ENCODE peak calls at places on chromosomes 7 and 10, in four cellular contexts. W is spleen, C is BJ, H is AG10803. T is an unnamed sample.

GRCh38 chr7:916291-916941 is 38.1 kb downstream of the ADAP1 start:
- DNase-seq in C (no peak), W (peak), H (no peak), T (no peak)

GRCh38 chr10:104059364-104059763 is 26.3 kb downstream of the COL17A1 start:
- DNase-seq in H (no peak), W (no peak), C (no peak), T (no peak)

GRCh38 chr7:55449992-55450535 is 84.9 kb downstream of the LANCL2 start:
- DNase-seq in C (no peak), H (no peak), W (no peak), T (no peak)

GRCh38 chr7:158586499-158587191 is 978 bp downstream of the PTPRN2 start:
- DNase-seq in W (peak), C (no peak), H (no peak), T (no peak)

GRCh38 chr7:79282882-79283602 is 170.4 kb downstream of the MAGI2 start:
- DNase-seq in W (no peak), H (peak), C (peak), T (peak)

GRCh38 chr7:30510124-30511074 is 5.8 kb upstream of the GGCT start:
- DNase-seq in H (peak), W (no peak), C (no peak), T (peak)

GRCh38 chr10:43093423-43094090 is 16.7 kb downstream of the RET start:
- DNase-seq in C (no peak), H (no peak), W (no peak), T (no peak)

GRCh38 chr10:47030191-47030698 is 119.0 kb downstream of the PTPN20 start:
- DNase-seq in C (no peak), W (peak), H (peak), T (no peak)

GRCh38 chr7:11742496-11742895 is 89.5 kb downstream of the THSD7A start:
- DNase-seq in W (no peak), H (no peak), C (no peak), T (peak)

GRCh38 chr10:5566606-5567005 is 41.8 kb downstream of the CALML3 start:
- DNase-seq in C (no peak), W (no peak), H (no peak), T (no peak)

GRCh38 chr7:148153611-148154010 is 437.0 kb upstream of the C7orf33 start:
- DNase-seq in C (no peak), W (peak), H (no peak), T (no peak)

GRCh38 chr7:100472121-100472851 is 6.7 kb downstream of the TSC22D4 start:
- DNase-seq in H (no peak), C (no peak), W (no peak), T (no peak)

GRCh38 chr10:122186822-122187810 is 84.0 kb upstream of the BTBD16 start:
- DNase-seq in H (no peak), W (no peak), C (no peak), T (no peak)

GRCh38 chr10:71536332-71536731 is 139.6 kb downstream of the CDH23 start:
- DNase-seq in H (no peak), C (no peak), W (no peak), T (peak)

GRCh38 chr7:115009139-115009538 is 87.2 kb downstream of the MDFIC start:
- DNase-seq in H (no peak), C (no peak), W (no peak), T (no peak)

GRCh38 chr10:126459032-126459831 is 71.0 kb upstream of the ADAM12 start:
- DNase-seq in C (no peak), H (peak), W (no peak), T (peak)

GRCh38 chr7:82729172-82730030 is 285.8 kb upstream of the CACNA2D1 start:
- DNase-seq in H (peak), C (no peak), W (no peak), T (peak)

GRCh38 chr10:113922787-113923570 is 68.5 kb downstream of the NHLRC2 start:
- DNase-seq in H (no peak), W (no peak), C (no peak), T (no peak)
- TF ChIP-seq CTCF in H (no peak), W (no peak), C (no peak), T (no peak)

GRCh38 chr7:140143997-140144396 is 32.8 kb downstream of the KDM7A start:
- DNase-seq in W (no peak), H (no peak), C (no peak), T (no peak)

GRCh38 chr7:140144821-140145220 is 32.0 kb downstream of the KDM7A start:
- DNase-seq in W (no peak), H (no peak), C (no peak), T (no peak)

GRCh38 chr7:140145709-140146108 is 31.1 kb downstream of the KDM7A start:
- DNase-seq in C (no peak), H (no peak), W (no peak), T (no peak)

GRCh38 chr7:140141256-140141655 is 35.5 kb downstream of the KDM7A start:
- DNase-seq in H (no peak), C (no peak), W (no peak), T (no peak)

GRCh38 chr7:140142031-140142430 is 34.8 kb downstream of the KDM7A start:
- DNase-seq in C (no peak), W (no peak), H (no peak), T (no peak)
- TF ChIP-seq CTCF in C (no peak), W (no peak), H (no peak), T (no peak)

DNA sequence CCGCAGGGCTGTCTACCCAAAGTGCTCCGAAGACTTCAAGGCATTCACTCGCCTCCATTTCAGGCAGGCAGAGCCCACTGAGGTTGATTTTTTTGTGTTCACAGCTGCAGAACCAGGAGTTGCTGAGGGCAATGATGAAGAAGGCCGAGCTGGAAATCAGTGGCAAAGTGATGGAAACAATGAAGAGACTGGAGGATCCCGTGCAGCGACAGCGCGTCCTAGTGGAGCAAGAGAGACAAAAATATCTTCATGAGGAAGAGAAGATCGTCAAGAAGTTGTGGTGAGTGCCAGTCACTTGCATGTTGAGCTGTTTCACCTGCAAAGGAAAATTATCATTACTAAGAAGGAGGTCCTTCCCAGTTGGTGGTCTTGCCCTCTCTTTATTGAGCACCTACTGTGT is 210.5 kb downstream of the ARHGAP21 start:
- DNase-seq in C (no peak), H (peak), W (no peak), T (peak)
- TF ChIP-seq CTCF in C (peak), H (peak), W (no peak), T (peak)

GRCh38 chr7:4931932-4932331 is 27.1 kb downstream of the MMD2 start:
- DNase-seq in H (no peak), W (no peak), C (no peak), T (no peak)
- TF ChIP-seq CTCF in H (no peak), W (no peak), C (no peak), T (no peak)